ENCODE peak calls at places on chromosomes 3 and 15, in seven cellular contexts. One of them, this sample, is unnamed.

GRCh38 chr15:91192285-91193058 is 92.4 kb downstream of the SV2B start:
- DNase-seq in progenitor cell of endocrine pancreas: no peak
- DNase-seq in fibroblast of mammary gland: no peak
- DNase-seq in epithelial cell of esophagus: no peak
- DNase-seq in ovary: no peak
- DNase-seq in activated B cell treated with CpG ODN at 0.5 μM for 24 hours: no peak
- DNase-seq in tibial artery: no peak
- DNase-seq in this sample: no peak

GRCh38 chr3:45647148-45647619 is 42.0 kb upstream of the SACM1L start:
- DNase-seq in activated B cell treated with CpG ODN at 0.5 μM for 24 hours: no peak
- DNase-seq in tibial artery: peak; percentile 75
- DNase-seq in fibroblast of mammary gland: peak; percentile 95
- DNase-seq in epithelial cell of esophagus: peak; percentile 85
- DNase-seq in ovary: no peak
- DNase-seq in progenitor cell of endocrine pancreas: no peak
- DNase-seq in this sample: no peak

GRCh38 chr3:143502101-143502500 is 346.2 kb downstream of the SLC9A9 start:
- DNase-seq in tibial artery: no peak
- DNase-seq in activated B cell treated with CpG ODN at 0.5 μM for 24 hours: no peak
- DNase-seq in epithelial cell of esophagus: no peak
- DNase-seq in progenitor cell of endocrine pancreas: no peak
- DNase-seq in fibroblast of mammary gland: no peak
- DNase-seq in ovary: no peak
- DNase-seq in this sample: no peak

GRCh38 chr15:45179221-45179985 is 8.4 kb downstream of the SHF start:
- DNase-seq in activated B cell treated with CpG ODN at 0.5 μM for 24 hours: no peak
- DNase-seq in fibroblast of mammary gland: no peak
- DNase-seq in progenitor cell of endocrine pancreas: no peak
- DNase-seq in epithelial cell of esophagus: peak; percentile 45
- DNase-seq in tibial artery: no peak
- DNase-seq in ovary: no peak
- DNase-seq in this sample: no peak

GRCh38 chr15:84944311-84944710 is 37.3 kb upstream of the PDE8A start:
- DNase-seq in activated B cell treated with CpG ODN at 0.5 μM for 24 hours: no peak
- DNase-seq in ovary: no peak
- DNase-seq in progenitor cell of endocrine pancreas: no peak
- DNase-seq in epithelial cell of esophagus: no peak
- DNase-seq in tibial artery: no peak
- DNase-seq in fibroblast of mammary gland: no peak
- DNase-seq in this sample: no peak

GRCh38 chr3:196080997-196081833 is 675 bp downstream of the TFRC start:
- DNase-seq in tibial artery: peak; percentile 71
- DNase-seq in fibroblast of mammary gland: peak; percentile 39
- DNase-seq in ovary: peak; percentile 62
- DNase-seq in progenitor cell of endocrine pancreas: peak; percentile 37
- DNase-seq in epithelial cell of esophagus: peak; percentile 67
- DNase-seq in activated B cell treated with CpG ODN at 0.5 μM for 24 hours: peak; percentile 54
- DNase-seq in this sample: no peak

GRCh38 chr3:71391361-71391760 is 192.2 kb downstream of the FOXP1 start:
- DNase-seq in fibroblast of mammary gland: no peak
- DNase-seq in tibial artery: no peak
- DNase-seq in ovary: no peak
- DNase-seq in activated B cell treated with CpG ODN at 0.5 μM for 24 hours: no peak
- DNase-seq in epithelial cell of esophagus: no peak
- DNase-seq in progenitor cell of endocrine pancreas: no peak
- DNase-seq in this sample: no peak

GRCh38 chr3:12829404-12829803 is 12.0 kb downstream of the RPL32 start:
- DNase-seq in activated B cell treated with CpG ODN at 0.5 μM for 24 hours: no peak
- DNase-seq in epithelial cell of esophagus: peak; percentile 36
- DNase-seq in fibroblast of mammary gland: no peak
- DNase-seq in tibial artery: no peak
- DNase-seq in progenitor cell of endocrine pancreas: no peak
- DNase-seq in ovary: no peak
- DNase-seq in this sample: no peak

GRCh38 chr3:151562901-151563300 is 102.0 kb upstream of the IGSF10 start:
- DNase-seq in tibial artery: no peak
- DNase-seq in ovary: no peak
- DNase-seq in fibroblast of mammary gland: no peak
- DNase-seq in activated B cell treated with CpG ODN at 0.5 μM for 24 hours: no peak
- DNase-seq in epithelial cell of esophagus: peak; percentile 70
- DNase-seq in progenitor cell of endocrine pancreas: no peak
- DNase-seq in this sample: no peak

GRCh38 chr3:4805662-4806061 is 173.6 kb upstream of the BHLHE40 start:
- DNase-seq in ovary: no peak
- DNase-seq in epithelial cell of esophagus: no peak
- DNase-seq in progenitor cell of endocrine pancreas: no peak
- DNase-seq in fibroblast of mammary gland: no peak
- DNase-seq in activated B cell treated with CpG ODN at 0.5 μM for 24 hours: no peak
- DNase-seq in tibial artery: no peak
- DNase-seq in this sample: no peak

GRCh38 chr3:45785626-45786150 is 10.6 kb downstream of the SLC6A20 start:
- DNase-seq in activated B cell treated with CpG ODN at 0.5 μM for 24 hours: no peak
- DNase-seq in tibial artery: no peak
- DNase-seq in ovary: no peak
- DNase-seq in epithelial cell of esophagus: no peak
- DNase-seq in fibroblast of mammary gland: no peak
- DNase-seq in progenitor cell of endocrine pancreas: no peak
- DNase-seq in this sample: peak; percentile 82

GRCh38 chr3:153190923-153191322 is 28.9 kb downstream of the RAP2B start:
- DNase-seq in activated B cell treated with CpG ODN at 0.5 μM for 24 hours: no peak
- DNase-seq in tibial artery: no peak
- DNase-seq in epithelial cell of esophagus: no peak
- DNase-seq in progenitor cell of endocrine pancreas: no peak
- DNase-seq in ovary: no peak
- DNase-seq in fibroblast of mammary gland: no peak
- DNase-seq in this sample: no peak

GRCh38 chr3:153195480-153195879 is 33.5 kb downstream of the RAP2B start:
- DNase-seq in tibial artery: no peak
- DNase-seq in ovary: no peak
- DNase-seq in activated B cell treated with CpG ODN at 0.5 μM for 24 hours: no peak
- DNase-seq in fibroblast of mammary gland: no peak
- DNase-seq in progenitor cell of endocrine pancreas: no peak
- DNase-seq in epithelial cell of esophagus: peak; percentile 36
- DNase-seq in this sample: no peak

DNA sequence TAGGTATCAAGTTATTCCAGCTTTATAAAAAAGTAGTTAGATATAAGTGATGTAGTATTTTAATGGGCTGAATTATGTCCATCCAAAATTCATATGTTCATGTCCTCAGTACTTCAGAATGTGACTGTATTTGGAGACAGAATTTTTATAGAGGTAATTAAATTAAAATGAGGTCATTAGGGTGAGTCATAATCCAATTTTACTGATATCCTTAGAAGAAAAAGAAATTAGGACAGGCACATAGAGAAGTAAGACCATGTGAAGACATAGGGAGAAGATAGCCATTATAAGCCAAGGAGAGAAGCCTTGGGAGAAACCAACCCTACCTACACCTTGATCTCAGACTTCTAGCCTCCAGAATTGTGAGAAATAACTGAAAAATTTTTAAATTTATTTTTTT is 30.3 kb downstream of the RAP2B start:
- DNase-seq in ovary: no peak
- DNase-seq in fibroblast of mammary gland: peak; percentile 7
- DNase-seq in progenitor cell of endocrine pancreas: no peak
- DNase-seq in tibial artery: no peak
- DNase-seq in epithelial cell of esophagus: no peak
- DNase-seq in activated B cell treated with CpG ODN at 0.5 μM for 24 hours: no peak
- DNase-seq in this sample: no peak
- TF ChIP-seq CTCF in ovary: no peak
- TF ChIP-seq CTCF in fibroblast of mammary gland: no peak
- TF ChIP-seq CTCF in progenitor cell of endocrine pancreas: no peak
- TF ChIP-seq CTCF in tibial artery: no peak
- TF ChIP-seq CTCF in epithelial cell of esophagus: no peak
- TF ChIP-seq CTCF in activated B cell treated with CpG ODN at 0.5 μM for 24 hours: no peak
- TF ChIP-seq CTCF in this sample: no peak

DNA sequence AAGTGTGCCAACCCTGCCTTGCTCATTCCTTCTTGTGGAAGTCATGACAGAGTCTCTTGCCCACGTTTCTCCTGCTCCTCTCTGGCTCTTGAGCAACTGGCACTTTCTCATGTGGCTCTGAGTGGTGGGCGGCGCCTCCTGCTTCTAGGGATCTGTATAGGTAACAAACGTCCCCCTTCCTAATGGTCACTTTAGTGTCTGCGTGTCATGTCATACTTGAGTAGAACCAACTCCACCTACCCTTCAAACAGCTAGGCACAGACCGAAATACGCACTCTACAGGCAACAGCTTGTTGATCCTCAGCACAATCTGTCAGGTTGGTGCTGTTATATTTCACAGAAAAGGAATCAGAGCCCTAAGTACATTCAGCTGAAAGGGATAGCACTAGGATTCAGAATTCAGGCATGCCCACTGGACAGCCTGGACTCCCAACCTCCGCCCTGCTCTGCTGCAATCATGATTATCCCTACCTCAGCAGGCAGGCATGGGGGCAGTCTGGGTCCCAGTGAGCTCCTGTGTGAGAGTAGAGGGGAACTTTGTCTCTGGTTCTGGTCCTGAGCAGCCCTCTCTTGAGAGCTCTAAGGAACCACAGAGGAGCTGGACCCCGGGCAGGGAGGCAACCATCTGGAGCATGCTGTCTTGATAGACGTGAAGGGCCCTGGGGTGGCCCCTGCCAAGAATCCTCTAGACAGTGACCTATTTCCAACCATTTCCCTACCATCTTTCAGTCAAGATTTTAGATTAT is 23.6 kb upstream of the NOX5 start:
- DNase-seq in epithelial cell of esophagus: no peak
- DNase-seq in ovary: no peak
- DNase-seq in fibroblast of mammary gland: no peak
- DNase-seq in tibial artery: no peak
- DNase-seq in progenitor cell of endocrine pancreas: no peak
- DNase-seq in activated B cell treated with CpG ODN at 0.5 μM for 24 hours: no peak
- DNase-seq in this sample: no peak
- TF ChIP-seq CTCF in epithelial cell of esophagus: no peak
- TF ChIP-seq CTCF in ovary: no peak
- TF ChIP-seq CTCF in fibroblast of mammary gland: no peak
- TF ChIP-seq CTCF in tibial artery: no peak
- TF ChIP-seq CTCF in progenitor cell of endocrine pancreas: no peak
- TF ChIP-seq CTCF in activated B cell treated with CpG ODN at 0.5 μM for 24 hours: no peak
- TF ChIP-seq CTCF in this sample: no peak

DNA sequence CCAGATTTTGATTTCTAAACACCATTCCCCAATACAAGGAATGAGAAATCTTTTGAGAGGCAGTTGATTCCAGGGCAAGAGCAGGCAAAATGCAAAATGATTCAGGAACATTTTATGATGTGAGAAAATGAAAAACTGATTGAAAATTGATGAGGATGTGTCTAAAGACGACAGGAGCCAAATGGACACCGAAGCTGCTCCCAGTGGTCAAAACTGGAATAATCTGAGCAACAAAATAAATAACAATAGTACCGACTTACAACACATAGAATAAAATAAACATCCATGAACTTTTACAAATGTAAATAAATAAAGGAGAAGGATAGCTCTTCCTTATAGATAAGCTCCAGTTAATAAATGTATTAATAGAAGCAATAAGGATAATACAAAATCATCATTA is 186.8 kb downstream of the OCA2 start:
- DNase-seq in tibial artery: no peak
- DNase-seq in progenitor cell of endocrine pancreas: no peak
- DNase-seq in epithelial cell of esophagus: no peak
- DNase-seq in fibroblast of mammary gland: no peak
- DNase-seq in activated B cell treated with CpG ODN at 0.5 μM for 24 hours: no peak
- DNase-seq in ovary: no peak
- DNase-seq in this sample: no peak
- TF ChIP-seq CTCF in tibial artery: no peak
- TF ChIP-seq CTCF in progenitor cell of endocrine pancreas: no peak
- TF ChIP-seq CTCF in epithelial cell of esophagus: no peak
- TF ChIP-seq CTCF in fibroblast of mammary gland: no peak
- TF ChIP-seq CTCF in activated B cell treated with CpG ODN at 0.5 μM for 24 hours: no peak
- TF ChIP-seq CTCF in ovary: no peak
- TF ChIP-seq CTCF in this sample: no peak

GRCh38 chr3:67598814-67599556 is 55.4 kb downstream of the SUCLG2 start:
- DNase-seq in progenitor cell of endocrine pancreas: no peak
- DNase-seq in epithelial cell of esophagus: no peak
- DNase-seq in fibroblast of mammary gland: no peak
- DNase-seq in activated B cell treated with CpG ODN at 0.5 μM for 24 hours: no peak
- DNase-seq in ovary: no peak
- DNase-seq in tibial artery: no peak
- DNase-seq in this sample: no peak

GRCh38 chr3:67595424-67595823 is 59.0 kb downstream of the SUCLG2 start:
- DNase-seq in activated B cell treated with CpG ODN at 0.5 μM for 24 hours: no peak
- DNase-seq in fibroblast of mammary gland: no peak
- DNase-seq in ovary: no peak
- DNase-seq in progenitor cell of endocrine pancreas: no peak
- DNase-seq in tibial artery: no peak
- DNase-seq in epithelial cell of esophagus: no peak
- DNase-seq in this sample: no peak

GRCh38 chr3:67593761-67594234 is 60.6 kb downstream of the SUCLG2 start:
- DNase-seq in epithelial cell of esophagus: peak; percentile 67
- DNase-seq in progenitor cell of endocrine pancreas: no peak
- DNase-seq in ovary: no peak
- DNase-seq in activated B cell treated with CpG ODN at 0.5 μM for 24 hours: no peak
- DNase-seq in tibial artery: no peak
- DNase-seq in fibroblast of mammary gland: peak; percentile 68
- DNase-seq in this sample: no peak
- TF ChIP-seq CTCF in epithelial cell of esophagus: peak; percentile 47
- TF ChIP-seq CTCF in progenitor cell of endocrine pancreas: no peak
- TF ChIP-seq CTCF in ovary: no peak
- TF ChIP-seq CTCF in activated B cell treated with CpG ODN at 0.5 μM for 24 hours: no peak
- TF ChIP-seq CTCF in tibial artery: no peak
- TF ChIP-seq CTCF in fibroblast of mammary gland: peak; percentile 11
- TF ChIP-seq CTCF in this sample: no peak

GRCh38 chr15:83446904-83447708 is at the start of gene SH3GL3:
- DNase-seq in epithelial cell of esophagus: peak; percentile 90
- DNase-seq in fibroblast of mammary gland: peak; percentile 61
- DNase-seq in activated B cell treated with CpG ODN at 0.5 μM for 24 hours: no peak
- DNase-seq in progenitor cell of endocrine pancreas: peak; percentile 67
- DNase-seq in ovary: peak; percentile 68
- DNase-seq in tibial artery: peak; percentile 83
- DNase-seq in this sample: no peak
- TF ChIP-seq CTCF in epithelial cell of esophagus: peak; percentile 61
- TF ChIP-seq CTCF in fibroblast of mammary gland: peak; percentile 43
- TF ChIP-seq CTCF in activated B cell treated with CpG ODN at 0.5 μM for 24 hours: no peak
- TF ChIP-seq CTCF in progenitor cell of endocrine pancreas: peak; percentile 46
- TF ChIP-seq CTCF in ovary: no peak
- TF ChIP-seq CTCF in tibial artery: peak; percentile 11
- TF ChIP-seq CTCF in this sample: no peak